ENCODE peak calls at places on chromosomes 2 and 18, in nine cellular contexts. W is CD8-positive, alpha-beta memory T cell; C is choroid plexus epithelial cell; M is suprapubic skin; R is psoas muscle; G is neuronal stem cell; H is heart right ventricle; I is AG04450; Y is cardiac fibroblast. E is an unnamed sample.

GRCh38 chr18:36352384-36352783 is 54.9 kb downstream of the FHOD3 start:
- DNase-seq in W (no peak), C (peak), M (no peak), R (no peak), G (no peak), H (no peak), I (peak), Y (peak), E (peak)

GRCh38 chr2:162710282-162710891 is 128.2 kb downstream of the KCNH7 start:
- DNase-seq in W (no peak), C (peak), M (no peak), R (no peak), G (no peak), H (no peak), I (no peak), Y (no peak), E (no peak)

GRCh38 chr2:184765048-184765881 is 166.9 kb downstream of the ZNF804A start:
- DNase-seq in W (no peak), C (peak), M (no peak), R (no peak), G (no peak), H (no peak), I (no peak), Y (no peak), E (no peak)

GRCh38 chr18:24786027-24786426 is 325.6 kb downstream of the HRH4 start:
- DNase-seq in W (no peak), C (no peak), M (no peak), R (no peak), G (no peak), H (no peak), I (no peak), Y (no peak), E (no peak)

GRCh38 chr2:84857566-84857965 is 23.3 kb downstream of the TRABD2A start:
- DNase-seq in W (no peak), C (no peak), M (peak), R (no peak), G (no peak), H (no peak), I (no peak), Y (no peak), E (no peak)

GRCh38 chr18:64253222-64253621 is 104.3 kb upstream of the LINC00305 start:
- DNase-seq in W (no peak), C (no peak), M (no peak), R (no peak), G (no peak), H (no peak), I (no peak), Y (no peak), E (no peak)

GRCh38 chr18:62763101-62763521 is 47.8 kb downstream of the PHLPP1 start:
- DNase-seq in W (no peak), C (peak), M (no peak), R (no peak), G (no peak), H (no peak), I (no peak), Y (no peak), E (no peak)

GRCh38 chr2:10123281-10123680 is 742 bp downstream of the RRM2 start:
- DNase-seq in W (no peak), C (no peak), M (no peak), R (no peak), G (no peak), H (no peak), I (no peak), Y (no peak), E (no peak)

GRCh38 chr2:23578964-23579671 is 194.1 kb downstream of the KLHL29 start:
- DNase-seq in W (no peak), C (no peak), M (no peak), R (no peak), G (no peak), H (no peak), I (no peak), Y (peak), E (no peak)

GRCh38 chr2:237955640-237956401 is 11.0 kb upstream of the UBE2F start:
- DNase-seq in W (no peak), C (no peak), M (no peak), R (no peak), G (no peak), H (no peak), I (no peak), Y (no peak), E (no peak)

GRCh38 chr2:98647636-98648035 is 39.2 kb downstream of the UNC50 start:
- DNase-seq in W (no peak), C (no peak), M (no peak), R (no peak), G (no peak), H (no peak), I (no peak), Y (no peak), E (no peak)

GRCh38 chr18:3252843-3253242 is 5.2 kb downstream of the MYL12A start:
- DNase-seq in W (no peak), C (no peak), M (no peak), R (no peak), G (no peak), H (no peak), I (no peak), Y (no peak), E (no peak)
- H3K4me3 ChIP-seq in W (peak), C (no peak), M (no peak), R (peak), G (no peak), H (peak), I (no peak), Y (no peak), E (no peak)

DNA sequence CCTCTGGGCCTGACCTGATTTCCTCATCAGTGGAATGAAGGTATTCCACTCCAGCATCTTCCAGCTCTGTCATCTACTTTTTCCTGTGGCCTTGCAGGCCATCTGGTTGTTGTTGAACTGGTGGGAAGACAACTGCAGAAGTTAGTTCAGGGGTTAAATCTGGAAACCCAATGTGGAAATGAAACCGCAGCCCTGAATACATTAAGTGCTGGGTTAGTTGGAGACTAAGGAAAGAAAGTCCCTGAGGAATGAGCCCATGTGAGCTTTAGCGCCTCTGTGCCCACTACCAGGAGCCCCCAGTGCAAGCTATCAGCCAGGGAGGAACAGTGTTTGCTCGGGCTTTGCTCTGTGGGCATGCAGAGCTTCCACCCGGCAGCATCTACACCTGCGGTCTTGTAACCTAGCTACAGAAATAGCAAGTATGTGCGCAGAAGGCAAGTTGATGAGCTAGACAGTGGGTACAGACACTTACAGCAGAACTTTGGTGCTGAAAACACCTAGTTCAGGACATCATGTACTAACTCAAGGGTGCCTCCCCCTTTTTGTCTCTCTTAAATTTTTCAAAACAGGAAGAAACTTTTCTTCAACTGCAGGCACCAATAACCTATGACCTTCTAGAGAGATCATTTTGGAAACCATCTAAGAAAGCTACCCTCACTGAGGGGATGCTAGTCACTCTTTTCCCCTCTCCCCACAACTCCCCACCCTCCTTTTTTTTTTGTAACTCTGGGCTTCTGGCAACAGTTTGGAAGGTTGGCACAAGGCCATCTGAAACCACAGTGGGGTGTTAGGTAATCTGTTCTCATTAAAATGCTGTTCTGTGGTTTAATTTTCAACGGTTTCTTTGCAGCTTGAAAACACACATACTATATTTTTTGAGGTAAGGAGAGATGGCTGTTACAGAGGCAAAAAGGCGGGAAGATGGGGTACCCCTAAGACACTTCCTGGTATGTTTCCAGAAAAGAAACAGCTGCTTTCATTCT is 18.3 kb upstream of the CXCR4 start:
- DNase-seq in W (peak), C (no peak), M (no peak), R (no peak), G (no peak), H (no peak), I (no peak), Y (no peak), E (no peak)
- H3K4me3 ChIP-seq in W (peak), C (no peak), M (no peak), R (no peak), G (no peak), H (no peak), I (no peak), Y (no peak), E (no peak)

DNA sequence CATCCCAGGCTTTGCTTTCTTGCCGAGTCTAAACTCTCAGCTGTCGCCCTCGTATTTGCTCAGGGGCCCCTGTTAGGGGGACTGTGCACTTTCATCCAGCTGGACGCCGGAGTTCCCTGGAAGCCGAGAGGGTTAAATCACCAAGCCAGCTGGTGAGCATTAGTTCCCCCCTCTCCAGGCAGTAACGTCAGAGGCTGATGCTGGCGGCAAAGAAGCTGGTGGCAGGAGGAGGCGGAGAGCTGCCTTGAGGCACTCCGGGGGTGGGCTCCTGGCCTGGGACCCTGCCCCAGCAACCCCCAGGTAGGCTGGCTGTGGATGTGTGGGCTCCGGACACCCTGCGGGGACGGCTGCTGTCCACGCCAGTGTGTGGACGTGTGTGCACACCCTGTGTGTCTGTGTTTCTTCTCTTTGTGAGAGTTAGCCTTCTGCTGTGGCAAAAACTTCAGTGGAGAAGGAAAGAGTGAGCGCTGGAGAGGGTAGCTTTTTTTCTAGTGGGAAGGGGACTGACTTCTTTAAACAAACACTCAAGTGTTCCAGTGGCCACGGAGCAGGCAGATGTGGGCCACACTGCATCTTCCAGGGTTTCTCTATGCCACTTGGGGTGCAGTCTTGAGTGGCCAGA is 84.7 kb downstream of the GLI2 start:
- DNase-seq in W (no peak), C (peak), M (no peak), R (no peak), G (peak), H (peak), I (peak), Y (peak), E (no peak)
- H3K4me3 ChIP-seq in W (no peak), C (peak), M (no peak), R (no peak), G (no peak), H (peak), I (peak), Y (no peak), E (no peak)

DNA sequence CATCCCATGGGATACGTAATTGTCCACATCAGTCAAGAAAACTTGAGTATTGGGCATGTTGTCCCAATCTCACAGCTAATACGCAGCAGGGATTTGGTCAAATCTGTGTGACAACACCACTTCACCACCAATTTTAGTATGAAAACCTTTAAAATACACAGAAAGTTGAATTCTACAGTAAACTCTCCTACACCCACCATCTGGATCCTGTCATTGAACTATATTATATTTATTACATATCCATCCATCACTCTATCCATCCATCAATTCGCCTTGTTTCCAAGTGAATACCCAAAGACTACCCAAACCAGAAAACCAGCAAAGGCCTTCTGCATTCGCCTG is 846 bp upstream of the FKBP7 start:
- DNase-seq in W (no peak), C (no peak), M (no peak), R (no peak), G (no peak), H (no peak), I (no peak), Y (no peak), E (no peak)
- H3K4me3 ChIP-seq in W (peak), C (peak), M (peak), R (peak), G (no peak), H (peak), I (peak), Y (peak), E (peak)

DNA sequence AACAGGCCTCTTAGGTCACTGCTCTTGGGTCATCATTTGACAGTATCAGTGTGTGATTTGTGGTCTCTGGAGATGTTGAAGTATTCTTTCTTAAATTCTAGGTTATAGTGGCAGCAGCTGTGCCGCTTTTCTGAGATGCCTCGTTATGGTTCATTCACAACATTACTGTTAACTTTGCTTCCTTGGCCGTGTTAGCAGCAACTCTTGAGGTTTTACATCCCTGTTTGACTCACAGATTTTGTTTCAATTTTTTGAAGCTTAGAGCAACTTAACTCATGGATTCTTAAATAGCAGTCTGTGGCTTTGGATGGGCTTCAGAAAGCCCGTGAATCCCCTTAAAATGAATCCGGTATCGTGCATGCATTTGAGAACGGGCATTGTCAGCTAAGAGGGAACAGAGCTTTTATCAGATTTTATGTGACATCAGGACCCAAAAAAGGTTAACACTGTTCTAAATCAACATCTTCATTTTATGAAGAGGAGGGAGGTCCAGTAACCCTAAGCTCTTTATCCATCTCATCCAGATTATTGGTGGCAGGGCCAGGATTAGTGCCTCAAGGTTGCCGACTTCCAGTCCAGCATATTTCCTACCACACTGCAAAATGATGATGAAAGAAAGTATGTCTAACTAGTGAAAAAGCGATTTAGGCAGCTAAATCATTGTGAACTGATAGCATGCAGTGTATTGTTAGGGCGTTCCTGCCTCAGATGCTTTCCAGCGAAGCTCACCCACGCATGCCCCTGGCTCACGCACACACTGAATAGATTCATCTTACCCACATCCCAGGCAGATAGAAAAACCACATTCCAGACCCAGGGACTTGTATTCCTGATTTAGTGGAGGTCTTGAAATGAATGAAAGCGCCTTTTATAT is 5.1 kb downstream of the TRIB2 start:
- DNase-seq in W (no peak), C (peak), M (no peak), R (no peak), G (no peak), H (no peak), I (no peak), Y (peak), E (no peak)
- H3K4me3 ChIP-seq in W (peak), C (peak), M (peak), R (peak), G (no peak), H (peak), I (no peak), Y (peak), E (no peak)

E was measured in kidney epithelial cell.